ENCODE peak calls at places on chromosomes 11 and 22, in five cellular contexts. R, M, S, Z and I are unnamed samples.

GRCh38 chr22:50571264-50572175 is 6.7 kb downstream of the CPT1B start:
- DNase-seq in R (no peak), M (no peak), S (no peak), Z (no peak), I (no peak)

GRCh38 chr22:50444663-50445062 is 30.2 kb downstream of the SBF1 start:
- DNase-seq in R (peak; percentile 65), M (no peak), S (no peak), Z (no peak), I (peak; percentile 62)

GRCh38 chr11:116199182-116199581 is 573.6 kb downstream of the BUD13 start:
- DNase-seq in R (no peak), M (no peak), S (no peak), Z (no peak), I (no peak)

GRCh38 chr11:126608626-126609010 is 253.1 kb downstream of the ST3GAL4 start:
- DNase-seq in R (no peak), M (no peak), S (no peak), Z (no peak), I (no peak)

GRCh38 chr22:44782286-44782830 is 30.0 kb downstream of the ARHGAP8 start:
- DNase-seq in R (no peak), M (no peak), S (no peak), Z (no peak), I (no peak)

GRCh38 chr11:129267716-129268115 is 75.6 kb upstream of the ARHGAP32 start:
- DNase-seq in R (no peak), M (no peak), S (no peak), Z (no peak), I (no peak)

GRCh38 chr11:32052218-32052617 is 38.7 kb upstream of the RCN1 start:
- DNase-seq in R (peak; percentile 62), M (peak; percentile 41), S (peak; percentile 79), Z (peak; percentile 51), I (peak; percentile 61)

GRCh38 chr11:61964941-61965282 is 2.5 kb downstream of the FTH1 start:
- DNase-seq in R (no peak), M (no peak), S (no peak), Z (no peak), I (no peak)

GRCh38 chr11:113881856-113882255 is 6.5 kb upstream of the USP28 start:
- DNase-seq in R (no peak), M (no peak), S (no peak), Z (no peak), I (no peak)

GRCh38 chr11:76148941-76149613 is 57.2 kb downstream of the WNT11 start:
- DNase-seq in R (no peak), M (no peak), S (no peak), Z (no peak), I (no peak)

GRCh38 chr22:46066691-46067090 is 83.6 kb upstream of the PPARA start:
- DNase-seq in R (peak; percentile 63), M (no peak), S (peak; percentile 45), Z (no peak), I (peak; percentile 62)

GRCh38 chr22:31496735-31497146 is 405 bp downstream of the SFI1 start:
- DNase-seq in R (peak; percentile 26), M (no peak), S (no peak), Z (no peak), I (no peak)

GRCh38 chr11:62193954-62194353 is 3.9 kb downstream of the SCGB1D1 start:
- DNase-seq in R (peak; percentile 23), M (no peak), S (no peak), Z (no peak), I (no peak)

GRCh38 chr22:46357711-46358505 is 22.4 kb downstream of the TRMU start:
- DNase-seq in R (no peak), M (no peak), S (no peak), Z (no peak), I (no peak)

GRCh38 chr22:24803064-24803542 is 2.9 kb upstream of the SGSM1 start:
- DNase-seq in R (peak; percentile 46), M (peak; percentile 54), S (no peak), Z (peak; percentile 61), I (peak; percentile 38)

GRCh38 chr11:106958506-106959248 is 59.6 kb downstream of the GUCY1A2 start:
- DNase-seq in R (no peak), M (no peak), S (no peak), Z (no peak), I (no peak)

GRCh38 chr22:31248965-31249940 is 37.2 kb downstream of the LIMK2 start:
- DNase-seq in R (no peak), M (no peak), S (no peak), Z (no peak), I (no peak)

GRCh38 chr22:29883045-29883830 is at the start of gene MTMR3:
- DNase-seq in R (peak; percentile 92), M (peak; percentile 89), S (peak; percentile 94), Z (peak; percentile 42), I (peak; percentile 91)

GRCh38 chr22:49142281-49142680 is 685.4 kb downstream of the BRD1 start:
- DNase-seq in R (no peak), M (no peak), S (no peak), Z (no peak), I (no peak)

GRCh38 chr22:27240298-27240885 is 561.2 kb downstream of the MN1 start:
- DNase-seq in R (no peak), M (no peak), S (no peak), Z (no peak), I (peak; percentile 67)

GRCh38 chr11:117985953-117986887 is at the start of gene IL10RA:
- DNase-seq in R (peak; percentile 62), M (peak; percentile 71), S (no peak), Z (peak; percentile 71), I (peak; percentile 78)

GRCh38 chr22:46084943-46085830 is 65.1 kb upstream of the PPARA start:
- DNase-seq in R (peak; percentile 94), M (no peak), S (peak; percentile 94), Z (no peak), I (peak; percentile 75)

GRCh38 chr11:108912587-108912986 is 247.7 kb downstream of the DDX10 start:
- DNase-seq in R (no peak), M (no peak), S (no peak), Z (no peak), I (no peak)

GRCh38 chr22:40716116-40716515 is 36.8 kb downstream of the MCHR1 start:
- DNase-seq in R (no peak), M (no peak), S (no peak), Z (no peak), I (no peak)

GRCh38 chr22:29109853-29110252 is 37.0 kb downstream of the KREMEN1 start:
- DNase-seq in R (no peak), M (no peak), S (no peak), Z (no peak), I (no peak)

GRCh38 chr11:67530282-67530592 is 7.0 kb upstream of the CABP2 start:
- DNase-seq in R (no peak), M (no peak), S (no peak), Z (no peak), I (no peak)

GRCh38 chr22:39478461-39478860 is 21.6 kb downstream of the MGAT3 start:
- DNase-seq in R (peak; percentile 36), M (no peak), S (no peak), Z (no peak), I (no peak)